ENCODE peak calls at places on chromosomes 4 and X, in eight cellular contexts. One of them, this sample, is unnamed.

GRCh38 chr4:10075953-10076391 is 40.6 kb downstream of the WDR1 start:
- DNase-seq in activated T-cell treated with anti-CD3 and anti-CD28 coated beads, Interleukin-2, amount 50 U/mL, for 48 hours: no peak
- DNase-seq in NCI-H524: no peak
- DNase-seq in IMR-90: no peak
- DNase-seq in myocyte: peak
- DNase-seq in foreskin fibroblast: no peak
- DNase-seq in naive thymus-derived CD8-positive, alpha-beta T cell: no peak
- DNase-seq in NCI-H2081: no peak
- DNase-seq in this sample: no peak

GRCh38 chr4:41142946-41143720 is 71.2 kb downstream of the APBB2 start:
- DNase-seq in activated T-cell treated with anti-CD3 and anti-CD28 coated beads, Interleukin-2, amount 50 U/mL, for 48 hours: no peak
- DNase-seq in NCI-H524: no peak
- DNase-seq in IMR-90: peak
- DNase-seq in myocyte: peak
- DNase-seq in foreskin fibroblast: peak
- DNase-seq in naive thymus-derived CD8-positive, alpha-beta T cell: no peak
- DNase-seq in NCI-H2081: no peak
- DNase-seq in this sample: no peak

GRCh38 chr4:106868381-106869035 is 167.6 kb downstream of the DKK2 start:
- DNase-seq in activated T-cell treated with anti-CD3 and anti-CD28 coated beads, Interleukin-2, amount 50 U/mL, for 48 hours: no peak
- DNase-seq in NCI-H524: no peak
- DNase-seq in IMR-90: no peak
- DNase-seq in myocyte: peak
- DNase-seq in foreskin fibroblast: peak
- DNase-seq in naive thymus-derived CD8-positive, alpha-beta T cell: no peak
- DNase-seq in NCI-H2081: no peak
- DNase-seq in this sample: no peak

GRCh38 chr4:18756661-18757060 is 735.1 kb upstream of the LCORL start:
- DNase-seq in activated T-cell treated with anti-CD3 and anti-CD28 coated beads, Interleukin-2, amount 50 U/mL, for 48 hours: no peak
- DNase-seq in NCI-H524: no peak
- DNase-seq in IMR-90: no peak
- DNase-seq in myocyte: no peak
- DNase-seq in foreskin fibroblast: no peak
- DNase-seq in naive thymus-derived CD8-positive, alpha-beta T cell: no peak
- DNase-seq in NCI-H2081: no peak
- DNase-seq in this sample: no peak

GRCh38 chr4:34043131-34043530 is 2201.2 kb downstream of the ARAP2 start:
- DNase-seq in activated T-cell treated with anti-CD3 and anti-CD28 coated beads, Interleukin-2, amount 50 U/mL, for 48 hours: no peak
- DNase-seq in NCI-H524: no peak
- DNase-seq in IMR-90: no peak
- DNase-seq in myocyte: peak
- DNase-seq in foreskin fibroblast: no peak
- DNase-seq in naive thymus-derived CD8-positive, alpha-beta T cell: no peak
- DNase-seq in NCI-H2081: no peak
- DNase-seq in this sample: no peak

GRCh38 chrX:126165721-126166401 is at the start of gene DCAF12L2:
- DNase-seq in activated T-cell treated with anti-CD3 and anti-CD28 coated beads, Interleukin-2, amount 50 U/mL, for 48 hours: no peak
- DNase-seq in NCI-H524: peak
- DNase-seq in IMR-90: no peak
- DNase-seq in myocyte: no peak
- DNase-seq in foreskin fibroblast: no peak
- DNase-seq in naive thymus-derived CD8-positive, alpha-beta T cell: no peak
- DNase-seq in NCI-H2081: peak
- DNase-seq in this sample: no peak

GRCh38 chr4:165505991-165506779 is 127.4 kb downstream of the CPE start:
- DNase-seq in activated T-cell treated with anti-CD3 and anti-CD28 coated beads, Interleukin-2, amount 50 U/mL, for 48 hours: no peak
- DNase-seq in NCI-H524: no peak
- DNase-seq in IMR-90: peak
- DNase-seq in myocyte: no peak
- DNase-seq in foreskin fibroblast: no peak
- DNase-seq in naive thymus-derived CD8-positive, alpha-beta T cell: no peak
- DNase-seq in NCI-H2081: no peak
- DNase-seq in this sample: no peak

GRCh38 chr4:55758570-55758969 is 61.0 kb upstream of the EXOC1L start:
- DNase-seq in activated T-cell treated with anti-CD3 and anti-CD28 coated beads, Interleukin-2, amount 50 U/mL, for 48 hours: no peak
- DNase-seq in NCI-H524: peak
- DNase-seq in IMR-90: no peak
- DNase-seq in myocyte: peak
- DNase-seq in foreskin fibroblast: no peak
- DNase-seq in naive thymus-derived CD8-positive, alpha-beta T cell: no peak
- DNase-seq in NCI-H2081: no peak
- DNase-seq in this sample: no peak

GRCh38 chr4:139329665-139330200 is 27.5 kb upstream of the NDUFC1 start:
- DNase-seq in activated T-cell treated with anti-CD3 and anti-CD28 coated beads, Interleukin-2, amount 50 U/mL, for 48 hours: no peak
- DNase-seq in NCI-H524: no peak
- DNase-seq in IMR-90: no peak
- DNase-seq in myocyte: no peak
- DNase-seq in foreskin fibroblast: no peak
- DNase-seq in naive thymus-derived CD8-positive, alpha-beta T cell: no peak
- DNase-seq in NCI-H2081: no peak
- DNase-seq in this sample: no peak

GRCh38 chrX:134512566-134512965 is 52.6 kb downstream of the HPRT1 start:
- DNase-seq in activated T-cell treated with anti-CD3 and anti-CD28 coated beads, Interleukin-2, amount 50 U/mL, for 48 hours: no peak
- DNase-seq in NCI-H524: no peak
- DNase-seq in IMR-90: peak
- DNase-seq in myocyte: peak
- DNase-seq in foreskin fibroblast: peak
- DNase-seq in naive thymus-derived CD8-positive, alpha-beta T cell: no peak
- DNase-seq in NCI-H2081: no peak
- DNase-seq in this sample: no peak

GRCh38 chr4:113436360-113436759 is 325.2 kb downstream of the CAMK2D start:
- DNase-seq in activated T-cell treated with anti-CD3 and anti-CD28 coated beads, Interleukin-2, amount 50 U/mL, for 48 hours: no peak
- DNase-seq in NCI-H524: no peak
- DNase-seq in IMR-90: peak
- DNase-seq in myocyte: peak
- DNase-seq in foreskin fibroblast: peak
- DNase-seq in naive thymus-derived CD8-positive, alpha-beta T cell: no peak
- DNase-seq in NCI-H2081: no peak
- DNase-seq in this sample: no peak

GRCh38 chrX:41265615-41266014 is 68.3 kb upstream of the DDX3X start:
- DNase-seq in activated T-cell treated with anti-CD3 and anti-CD28 coated beads, Interleukin-2, amount 50 U/mL, for 48 hours: peak
- DNase-seq in NCI-H524: no peak
- DNase-seq in IMR-90: peak
- DNase-seq in myocyte: peak
- DNase-seq in foreskin fibroblast: peak
- DNase-seq in naive thymus-derived CD8-positive, alpha-beta T cell: peak
- DNase-seq in NCI-H2081: no peak
- DNase-seq in this sample: peak

GRCh38 chr4:26321326-26322276 is 787 bp downstream of the RBPJ start:
- DNase-seq in activated T-cell treated with anti-CD3 and anti-CD28 coated beads, Interleukin-2, amount 50 U/mL, for 48 hours: peak
- DNase-seq in NCI-H524: peak
- DNase-seq in IMR-90: peak
- DNase-seq in myocyte: peak
- DNase-seq in foreskin fibroblast: no peak
- DNase-seq in naive thymus-derived CD8-positive, alpha-beta T cell: no peak
- DNase-seq in NCI-H2081: no peak
- DNase-seq in this sample: peak

GRCh38 chrX:107871136-107871535 is 45.5 kb downstream of the MID2 start:
- DNase-seq in activated T-cell treated with anti-CD3 and anti-CD28 coated beads, Interleukin-2, amount 50 U/mL, for 48 hours: no peak
- DNase-seq in NCI-H524: no peak
- DNase-seq in IMR-90: no peak
- DNase-seq in myocyte: no peak
- DNase-seq in foreskin fibroblast: no peak
- DNase-seq in naive thymus-derived CD8-positive, alpha-beta T cell: no peak
- DNase-seq in NCI-H2081: no peak
- DNase-seq in this sample: no peak